ENCODE peak calls at places on chromosomes 11 and 22, in six cellular contexts. F, H, N, Q, Y and L are unnamed samples.

GRCh38 chr11:12537778-12538401 is 136.3 kb upstream of the TEAD1 start:
- DNase-seq in Q (no peak), N (no peak), H (no peak), F (peak; percentile 67), Y (no peak), L (peak; percentile 26)

GRCh38 chr11:45982656-45983470 is 60.4 kb downstream of the LARGE2 start:
- DNase-seq in H (no peak), Q (peak; percentile 82), N (no peak), Y (peak; percentile 37), F (no peak), L (no peak)

GRCh38 chr11:104594228-104594958 is 303.9 kb downstream of the CASP12 start:
- DNase-seq in F (no peak), Q (no peak), N (no peak), Y (no peak), H (no peak), L (no peak)

GRCh38 chr22:49320714-49321476 is 506.8 kb downstream of the BRD1 start:
- DNase-seq in Q (no peak), F (peak; percentile 26), Y (no peak), H (no peak), N (no peak), L (no peak)

GRCh38 chr11:76798202-76798581 is 15.0 kb downstream of the TSKU start:
- DNase-seq in H (no peak), N (no peak), Y (no peak), Q (no peak), F (peak; percentile 72), L (no peak)

GRCh38 chr11:48123934-48124755 is 92.5 kb upstream of the OR4B1 start:
- DNase-seq in N (peak; percentile 37), Y (no peak), Q (no peak), F (no peak), H (no peak), L (no peak)

GRCh38 chr11:124339671-124340447 is 19.9 kb upstream of the OR8D2 start:
- DNase-seq in Y (no peak), H (no peak), Q (no peak), N (no peak), F (no peak), L (no peak)

GRCh38 chr11:85898456-85898855 is 43.3 kb downstream of the CCDC83 start:
- DNase-seq in Q (no peak), F (no peak), H (no peak), N (no peak), Y (no peak), L (no peak)

GRCh38 chr11:104891135-104891534 is 7.1 kb downstream of the CASP12 start:
- DNase-seq in F (no peak), Y (no peak), N (no peak), Q (no peak), H (no peak), L (no peak)

GRCh38 chr11:110587972-110588371 is 124.3 kb downstream of the ARHGAP20 start:
- DNase-seq in Q (no peak), F (no peak), H (no peak), N (no peak), Y (no peak), L (no peak)

GRCh38 chr11:14637868-14638409 is 5.7 kb upstream of the PDE3B start:
- DNase-seq in Q (no peak), N (no peak), Y (no peak), F (no peak), H (no peak), L (no peak)

GRCh38 chr11:75029836-75030631 is 41.3 kb downstream of the NEU3 start:
- DNase-seq in F (no peak), H (no peak), N (no peak), Q (no peak), Y (no peak), L (no peak)

GRCh38 chr11:17745032-17745772 is 10.6 kb downstream of the KCNC1 start:
- DNase-seq in Y (no peak), H (no peak), Q (no peak), F (no peak), N (no peak), L (no peak)

GRCh38 chr11:102305352-102306047 is 11.8 kb upstream of the BIRC3 start:
- DNase-seq in N (no peak), H (no peak), Q (no peak), Y (no peak), F (no peak), L (no peak)

GRCh38 chr11:17597770-17598169 is 50.7 kb downstream of the OTOG start:
- DNase-seq in Y (no peak), N (no peak), H (no peak), F (no peak), Q (no peak), L (no peak)

GRCh38 chr11:88508808-88509581 is 171.5 kb upstream of the CTSC start:
- DNase-seq in N (no peak), Q (no peak), H (peak; percentile 26), Y (peak; percentile 39), F (no peak), L (peak; percentile 32)
- H3K4me3 ChIP-seq in N (no peak overlapping the region), Q (no peak overlapping the region), H (peak overlapping the region; percentile 5), Y (peak overlapping the region; percentile 3), F (peak overlapping the region; percentile 72), L (no peak overlapping the region)

GRCh38 chr11:32430586-32431357 is 4.6 kb downstream of the WT1 start:
- DNase-seq in Q (no peak), H (no peak), F (no peak), N (no peak), Y (no peak), L (no peak)
- H3K4me3 ChIP-seq in Q (no peak overlapping the region), H (no peak overlapping the region), F (no peak overlapping the region), N (no peak overlapping the region), Y (peak overlapping the region; percentile 8), L (no peak overlapping the region)

GRCh38 chr22:36334838-36335603 is 52.7 kb downstream of the MYH9 start:
- DNase-seq in Y (no peak), H (peak; percentile 73), N (no peak), Q (peak; percentile 47), F (no peak), L (peak; percentile 67)

GRCh38 chr22:36334081-36334831 is 53.5 kb downstream of the MYH9 start:
- DNase-seq in Y (peak; percentile 40), F (no peak), N (peak; percentile 45), Q (no peak), H (peak; percentile 57), L (no peak)

GRCh38 chr22:36337365-36338130 is 50.2 kb downstream of the MYH9 start:
- DNase-seq in F (no peak), Q (no peak), N (no peak), H (no peak), Y (no peak), L (no peak)

GRCh38 chr22:36336246-36337182 is 51.3 kb downstream of the MYH9 start:
- DNase-seq in N (no peak), Y (no peak), Q (no peak), F (no peak), H (peak; percentile 87), L (no peak)

DNA sequence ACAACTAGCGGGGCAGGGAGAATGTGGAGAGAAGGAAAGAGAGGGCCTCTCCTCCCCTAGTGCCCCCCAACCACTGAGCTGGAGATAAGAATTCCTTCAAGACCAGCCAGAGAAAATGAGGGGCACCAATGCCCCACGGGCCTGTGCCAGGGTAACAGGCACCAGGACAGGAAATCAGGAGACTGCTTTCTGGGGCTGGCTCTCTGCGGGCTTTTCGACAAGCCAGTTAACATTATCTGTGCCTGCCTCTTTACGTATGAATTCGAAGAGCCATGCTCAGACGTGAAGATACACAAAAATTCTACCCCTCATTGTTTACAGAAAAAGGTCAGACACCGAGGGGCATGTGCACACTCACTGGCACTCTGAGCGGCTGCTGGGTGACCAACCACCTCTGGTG is 52.1 kb downstream of the MYH9 start:
- DNase-seq in N (no peak), F (no peak), Y (no peak), H (no peak), Q (no peak), L (no peak)
- H3K4me3 ChIP-seq in N (no peak overlapping the region), F (peak overlapping the region; percentile 39), Y (no peak overlapping the region), H (no peak overlapping the region), Q (no peak overlapping the region), L (no peak overlapping the region)

DNA sequence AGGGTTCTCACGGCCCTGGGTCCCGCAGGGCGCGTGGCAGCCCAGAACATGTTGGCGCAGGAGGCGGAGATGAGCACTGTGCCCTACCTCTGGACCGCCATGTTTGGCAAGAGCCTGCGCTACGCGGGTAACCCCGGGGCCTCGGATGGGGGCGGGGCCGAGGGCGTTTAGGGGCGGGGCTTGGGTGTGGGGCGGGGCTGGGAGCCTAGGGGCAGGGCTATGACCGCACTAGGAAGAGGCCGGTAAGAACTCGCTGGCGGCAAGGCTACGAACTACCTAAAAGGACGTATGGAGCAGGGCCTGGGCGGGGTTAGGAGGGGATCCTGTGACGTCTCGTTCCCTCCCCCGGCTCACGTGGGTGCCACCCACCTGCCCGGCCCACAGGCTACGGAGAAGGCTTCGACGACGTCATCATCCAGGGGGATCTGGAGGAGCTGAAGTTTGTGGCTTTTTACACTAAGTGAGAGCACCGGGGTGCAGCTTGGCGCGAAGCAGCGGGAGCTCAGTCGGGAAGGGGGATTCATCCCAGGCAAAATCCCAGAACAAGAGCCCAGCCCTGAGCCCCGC is 2.8 kb upstream of the LZTR1 start:
- DNase-seq in F (no peak), H (peak; percentile 76), Y (peak; percentile 83), Q (peak; percentile 49), N (no peak), L (no peak)
- H3K4me3 ChIP-seq in F (peak overlapping the region; percentile 30), H (no peak overlapping the region), Y (no peak overlapping the region), Q (no peak overlapping the region), N (no peak overlapping the region), L (no peak overlapping the region)

GRCh38 chr11:1570001-1570453 is 2.0 kb downstream of the DUSP8 start:
- DNase-seq in F (peak; percentile 74), N (no peak), H (peak; percentile 47), Y (no peak), Q (no peak), L (no peak)

GRCh38 chr11:1568451-1568911 is 3.6 kb downstream of the DUSP8 start:
- DNase-seq in N (peak; percentile 18), H (peak; percentile 51), Q (no peak), F (no peak), Y (no peak), L (no peak)

GRCh38 chr11:1567721-1568100 is 4.4 kb downstream of the DUSP8 start:
- DNase-seq in N (no peak), Q (no peak), Y (no peak), H (peak; percentile 22), F (no peak), L (no peak)

GRCh38 chr11:1570531-1570895 is 1.6 kb downstream of the DUSP8 start:
- DNase-seq in H (no peak), Q (no peak), N (no peak), Y (no peak), F (no peak), L (no peak)

DNA sequence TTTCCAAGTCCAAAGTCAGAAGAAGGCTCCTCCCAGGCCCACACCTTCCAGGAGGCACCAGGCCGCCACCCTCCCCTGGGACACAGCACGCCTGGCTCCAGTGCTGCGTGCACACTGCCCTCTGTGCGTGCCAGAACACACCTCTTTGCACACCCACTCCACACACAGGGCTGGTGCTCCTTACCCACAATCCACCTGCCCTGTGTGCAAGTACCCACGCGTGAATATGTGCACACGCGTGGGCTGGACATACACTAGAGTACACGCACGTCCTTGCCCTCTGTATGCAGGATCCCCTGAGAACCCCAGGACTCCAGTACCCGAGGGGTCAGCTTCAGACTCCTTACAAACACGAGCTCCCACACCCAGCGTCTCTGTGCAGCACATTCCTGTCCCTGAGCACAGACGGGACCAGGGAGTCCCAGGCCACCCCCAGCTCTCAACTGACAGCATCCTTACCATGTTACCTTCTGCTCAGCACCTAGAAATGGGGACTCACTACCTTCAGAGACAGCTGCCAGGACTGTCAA is 2.8 kb downstream of the DUSP8 start:
- DNase-seq in H (peak; percentile 46), N (no peak), Y (no peak), F (no peak), Q (no peak), L (no peak)
- H3K4me3 ChIP-seq in H (no peak overlapping the region), N (no peak overlapping the region), Y (no peak overlapping the region), F (no peak overlapping the region), Q (no peak overlapping the region), L (no peak overlapping the region)

GRCh38 chr22:37850801-37851200 is 1.6 kb downstream of the EIF3L start:
- DNase-seq in H (no peak), F (no peak), N (no peak), Y (no peak), Q (no peak), L (no peak)
- H3K4me3 ChIP-seq in H (no peak overlapping the region), F (no peak overlapping the region), N (peak overlapping the region; percentile 96), Y (no peak overlapping the region), Q (no peak overlapping the region), L (peak overlapping the region; percentile 85)